ENCODE peak calls at places on chromosomes 13 and 19, in six cellular contexts. F is stimulated activated CD8-positive, alpha-beta memory T cell treated with anti-CD3 and anti-CD28 coated beads, Interleukin-4, amount 100 ng/mL, for 1 hour; S is GDM1; J is NCI-H1092; Z is endothelial cell; R is A549. L is an unnamed sample.
A peak's percentile ranks its signal among the peaks of the same experiment; 100 is the strongest.

GRCh38 chr19:38210458-38210987 is 13.5 kb downstream of the DPF1 start:
- DNase-seq in F (no peak), S (no peak), J (peak; percentile 47), Z (peak; percentile 61), R (no peak), L (no peak)

GRCh38 chr13:73335226-73335625 is 276.4 kb downstream of the KLF5 start:
- DNase-seq in F (no peak), S (no peak), J (no peak), Z (no peak), R (peak; percentile 45), L (peak; percentile 87)

GRCh38 chr13:28451482-28452217 is 43.3 kb downstream of the FLT1 start:
- DNase-seq in F (no peak), S (no peak), J (no peak), Z (no peak), R (no peak), L (no peak)

GRCh38 chr19:12774588-12775555 is at the start of gene HOOK2:
- DNase-seq in F (no peak), S (no peak), J (no peak), Z (no peak), R (no peak), L (no peak)

GRCh38 chr19:48455908-48456562 is 661 bp downstream of the KCNJ14 start:
- DNase-seq in F (no peak), S (no peak), J (no peak), Z (no peak), R (no peak), L (no peak)

GRCh38 chr19:6802336-6803035 is 30.0 kb downstream of the VAV1 start:
- DNase-seq in F (peak; percentile 47), S (peak; percentile 91), J (no peak), Z (no peak), R (peak; percentile 25), L (peak; percentile 33)

GRCh38 chr19:47379398-47379938 is 30.4 kb downstream of the DHX34 start:
- DNase-seq in F (no peak), S (no peak), J (no peak), Z (no peak), R (no peak), L (no peak)

GRCh38 chr13:112575295-112575622 is 12.7 kb downstream of the TUBGCP3 start:
- DNase-seq in F (no peak), S (no peak), J (no peak), Z (no peak), R (no peak), L (no peak)

GRCh38 chr13:40251343-40252032 is 415.0 kb downstream of the FOXO1 start:
- DNase-seq in F (no peak), S (no peak), J (no peak), Z (no peak), R (no peak), L (no peak)

GRCh38 chr13:81738364-81738763 is 1397.4 kb upstream of the SPRY2 start:
- DNase-seq in F (no peak), S (no peak), J (no peak), Z (no peak), R (no peak), L (no peak)

GRCh38 chr13:25738797-25739196 is 313.0 kb downstream of the SHISA2 start:
- DNase-seq in F (no peak), S (no peak), J (no peak), Z (no peak), R (no peak), L (no peak)

GRCh38 chr13:42001580-42001979 is 40.7 kb upstream of the VWA8 start:
- DNase-seq in F (no peak), S (no peak), J (no peak), Z (peak; percentile 4), R (no peak), L (peak; percentile 78)

GRCh38 chr19:35136977-35137702 is 1.5 kb upstream of the FXYD1 start:
- DNase-seq in F (no peak), S (no peak), J (no peak), Z (no peak), R (no peak), L (no peak)

GRCh38 chr13:101572456-101572855 is 120.0 kb downstream of the ITGBL1 start:
- DNase-seq in F (no peak), S (no peak), J (no peak), Z (no peak), R (no peak), L (peak; percentile 53)

GRCh38 chr13:97391201-97391600 is 42.8 kb upstream of the RAP2A start:
- DNase-seq in F (no peak), S (no peak), J (no peak), Z (no peak), R (no peak), L (peak; percentile 34)

GRCh38 chr19:1045247-1045603 is 5.3 kb downstream of the ABCA7 start:
- DNase-seq in F (no peak), S (peak; percentile 17), J (no peak), Z (no peak), R (peak; percentile 61), L (no peak)

GRCh38 chr19:14582894-14583340 is at the start of gene CLEC17A:
- DNase-seq in F (no peak), S (no peak), J (no peak), Z (no peak), R (no peak), L (no peak)

GRCh38 chr13:50226515-50227147 is 211.4 kb downstream of the KCNRG start:
- DNase-seq in F (no peak), S (no peak), J (no peak), Z (no peak), R (no peak), L (no peak)

GRCh38 chr19:2944403-2944774 is 382 bp downstream of the ZNF77 start:
- DNase-seq in F (no peak), S (no peak), J (no peak), Z (no peak), R (no peak), L (no peak)

GRCh38 chr13:47144782-47145181 is 247.9 kb upstream of the HTR2A start:
- DNase-seq in F (no peak), S (no peak), J (no peak), Z (no peak), R (no peak), L (no peak)

GRCh38 chr19:42271861-42272534 is 2.9 kb downstream of the CIC start:
- DNase-seq in F (no peak), S (no peak), J (no peak), Z (no peak), R (no peak), L (no peak)

GRCh38 chr19:17871878-17872250 is at the start of gene SLC5A5:
- DNase-seq in F (no peak), S (no peak), J (no peak), Z (no peak), R (no peak), L (no peak)

GRCh38 chr19:3966051-3967017 is 4.6 kb downstream of the DAPK3 start:
- DNase-seq in F (no peak), S (no peak), J (no peak), Z (no peak), R (no peak), L (no peak)